ENCODE peak calls at places on chromosomes 13 and 19, in four cellular contexts. One of them, this sample, is unnamed.

GRCh38 chr13:100363874-100364273 is 224.7 kb downstream of the GGACT start:
- DNase-seq in HepG2: no peak
- DNase-seq in K562: no peak
- DNase-seq in GM12878: no peak
- DNase-seq in this sample: no peak

GRCh38 chr19:17560205-17560595 is 4.8 kb downstream of the COLGALT1 start:
- DNase-seq in HepG2: no peak
- DNase-seq in K562: no peak
- DNase-seq in GM12878: no peak
- DNase-seq in this sample: no peak

GRCh38 chr13:67045357-67045756 is 184.8 kb downstream of the PCDH9 start:
- DNase-seq in HepG2: no peak
- DNase-seq in K562: no peak
- DNase-seq in GM12878: no peak
- DNase-seq in this sample: no peak

GRCh38 chr13:66574606-66575005 is 655.5 kb downstream of the PCDH9 start:
- DNase-seq in HepG2: no peak
- DNase-seq in K562: no peak
- DNase-seq in GM12878: no peak
- DNase-seq in this sample: no peak

GRCh38 chr13:93079294-93079693 is 147.3 kb upstream of the GPC6 start:
- DNase-seq in HepG2: no peak
- DNase-seq in K562: no peak
- DNase-seq in GM12878: no peak
- DNase-seq in this sample: no peak

GRCh38 chr19:41456342-41456918 is 13.5 kb downstream of the ERICH4 start:
- DNase-seq in HepG2: no peak
- DNase-seq in K562: no peak
- DNase-seq in GM12878: no peak
- DNase-seq in this sample: no peak

GRCh38 chr13:25874907-25875306 is 176.9 kb downstream of the SHISA2 start:
- DNase-seq in HepG2: no peak
- DNase-seq in K562: no peak
- DNase-seq in GM12878: no peak
- DNase-seq in this sample: no peak

GRCh38 chr13:76709851-76710250 is 176.4 kb downstream of the KCTD12 start:
- DNase-seq in HepG2: no peak
- DNase-seq in K562: no peak
- DNase-seq in GM12878: no peak
- DNase-seq in this sample: no peak

GRCh38 chr19:18596752-18597157 is 8.2 kb downstream of the REX1BD start:
- DNase-seq in HepG2: peak
- DNase-seq in K562: peak
- DNase-seq in GM12878: no peak
- DNase-seq in this sample: peak

GRCh38 chr19:23415034-23415433 is 19.8 kb upstream of the ZNF91 start:
- DNase-seq in HepG2: no peak
- DNase-seq in K562: no peak
- DNase-seq in GM12878: no peak
- DNase-seq in this sample: no peak

GRCh38 chr13:94115054-94115453 is 364.4 kb downstream of the DCT start:
- DNase-seq in HepG2: no peak
- DNase-seq in K562: no peak
- DNase-seq in GM12878: no peak
- DNase-seq in this sample: no peak
- TF ChIP-seq ESRRA in HepG2: no peak
- TF ChIP-seq ESRRA in K562: no peak
- TF ChIP-seq ESRRA in GM12878: no peak
- TF ChIP-seq ESRRA in this sample: no peak

GRCh38 chr19:5064896-5065295 is 96.0 kb downstream of the KDM4B start:
- DNase-seq in HepG2: no peak
- DNase-seq in K562: no peak
- DNase-seq in GM12878: no peak
- DNase-seq in this sample: no peak
- TF ChIP-seq ETV6 in HepG2: no peak
- TF ChIP-seq ETV6 in K562: no peak
- TF ChIP-seq ETV6 in GM12878: no peak
- TF ChIP-seq ETV6 in this sample: no peak

DNA sequence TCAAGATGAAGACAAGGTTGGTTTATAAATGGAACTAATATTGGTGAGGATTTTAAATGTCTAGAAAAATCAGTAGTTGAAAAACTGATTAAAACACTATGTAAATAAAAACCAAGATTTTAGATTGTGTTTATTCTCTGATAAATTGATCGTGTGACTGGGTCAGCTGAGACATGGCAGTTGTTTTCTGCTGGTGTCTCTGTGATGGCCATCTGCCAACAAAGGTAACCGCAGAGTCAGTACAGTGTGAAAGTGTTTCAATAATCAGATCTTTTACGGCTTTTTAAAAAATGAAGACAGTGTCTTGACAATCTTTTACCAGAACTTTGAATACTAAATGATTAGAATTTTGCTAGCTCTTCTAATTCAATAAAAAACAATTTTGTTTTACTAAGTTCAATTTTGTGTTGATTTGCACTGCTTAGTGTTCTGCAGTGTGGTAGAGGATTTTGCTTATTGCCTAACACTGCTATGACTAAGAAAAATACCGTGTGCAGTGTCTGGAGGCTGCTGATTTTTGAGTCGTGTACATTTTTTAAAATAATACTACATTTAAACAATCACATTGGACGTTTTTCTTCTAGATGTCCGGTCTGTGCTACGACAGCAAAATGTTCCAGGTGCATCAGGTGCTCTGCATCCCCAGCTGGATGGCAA is 32.7 kb upstream of the GPR183 start:
- DNase-seq in HepG2: no peak
- DNase-seq in K562: peak
- DNase-seq in GM12878: no peak
- DNase-seq in this sample: no peak
- TF ChIP-seq ESRRA in HepG2: no peak
- TF ChIP-seq ESRRA in K562: peak
- TF ChIP-seq ESRRA in GM12878: no peak
- TF ChIP-seq ESRRA in this sample: no peak

GRCh38 chr19:1041272-1041834 is 1.4 kb downstream of the ABCA7 start:
- DNase-seq in HepG2: no peak
- DNase-seq in K562: no peak
- DNase-seq in GM12878: no peak
- DNase-seq in this sample: no peak

GRCh38 chr19:1039646-1040475 is at the start of gene ABCA7:
- DNase-seq in HepG2: peak
- DNase-seq in K562: peak
- DNase-seq in GM12878: peak
- DNase-seq in this sample: peak

GRCh38 chr19:1042689-1043511 is 3.0 kb downstream of the ABCA7 start:
- DNase-seq in HepG2: no peak
- DNase-seq in K562: no peak
- DNase-seq in GM12878: no peak
- DNase-seq in this sample: no peak

GRCh38 chr19:1040476-1041271 is 767 bp downstream of the ABCA7 start:
- DNase-seq in HepG2: peak
- DNase-seq in K562: peak
- DNase-seq in GM12878: peak
- DNase-seq in this sample: peak

GRCh38 chr19:1041835-1042685 is 2.2 kb downstream of the ABCA7 start:
- DNase-seq in HepG2: no peak
- DNase-seq in K562: peak
- DNase-seq in GM12878: no peak
- DNase-seq in this sample: no peak
- TF ChIP-seq ETV6 in HepG2: no peak
- TF ChIP-seq ETV6 in K562: no peak
- TF ChIP-seq ETV6 in GM12878: no peak
- TF ChIP-seq ETV6 in this sample: no peak

GRCh38 chr19:5454743-5455142 is 474 bp upstream of the ZNRF4 start:
- DNase-seq in HepG2: no peak
- DNase-seq in K562: no peak
- DNase-seq in GM12878: no peak
- DNase-seq in this sample: no peak

GRCh38 chr19:5451494-5451893 is 3.7 kb upstream of the ZNRF4 start:
- DNase-seq in HepG2: no peak
- DNase-seq in K562: no peak
- DNase-seq in GM12878: no peak
- DNase-seq in this sample: no peak

GRCh38 chr19:5450482-5450881 is 4.7 kb upstream of the ZNRF4 start:
- DNase-seq in HepG2: no peak
- DNase-seq in K562: no peak
- DNase-seq in GM12878: no peak
- DNase-seq in this sample: no peak

GRCh38 chr19:5455367-5456129 is at the start of gene ZNRF4:
- DNase-seq in HepG2: no peak
- DNase-seq in K562: no peak
- DNase-seq in GM12878: no peak
- DNase-seq in this sample: no peak

DNA sequence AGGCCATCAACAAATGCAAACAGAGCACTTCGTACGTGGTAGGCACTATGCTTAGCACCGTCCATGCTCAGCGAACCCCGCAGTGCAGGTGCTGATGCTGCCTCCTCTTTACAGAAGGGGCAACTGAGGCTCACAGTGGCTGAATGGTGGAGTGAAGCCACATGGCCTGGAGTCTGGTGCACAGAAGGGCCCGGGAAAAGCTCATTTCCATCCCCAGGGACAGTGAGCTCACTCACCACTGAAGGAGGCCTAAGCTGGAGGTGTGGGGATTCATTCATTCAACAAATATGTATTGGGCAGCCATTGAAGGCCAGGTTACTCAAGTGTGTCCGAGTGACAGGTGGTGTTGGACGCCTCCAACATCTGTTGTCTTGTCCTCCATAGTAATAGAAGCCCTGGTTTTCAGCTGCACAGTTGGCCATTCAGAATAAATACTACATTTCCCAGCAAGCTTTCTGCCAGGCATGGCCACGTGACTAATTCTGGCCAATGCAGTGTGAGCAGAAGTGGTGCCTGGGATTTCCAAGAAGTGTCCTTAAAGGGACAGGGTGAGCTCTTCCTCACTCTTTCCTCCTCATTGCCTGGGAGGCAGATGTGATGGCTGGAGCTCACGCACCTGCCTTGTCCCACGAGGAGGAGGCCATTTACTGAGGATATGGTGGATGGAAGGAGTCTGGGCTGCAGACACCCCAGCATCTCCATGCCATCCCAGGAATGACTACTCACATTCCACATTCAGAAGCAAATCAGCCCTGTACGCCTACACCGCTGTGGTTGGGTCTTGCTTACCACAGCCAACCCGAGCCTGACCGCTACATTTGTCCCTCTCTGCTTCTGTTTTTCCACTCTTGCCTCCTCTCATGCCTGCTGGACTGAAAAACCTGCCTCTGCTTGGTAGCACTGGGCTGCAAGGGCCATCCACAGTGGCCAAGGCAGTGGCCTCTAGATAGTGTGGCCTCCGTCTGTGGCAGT is 2.3 kb upstream of the ZNRF4 start:
- DNase-seq in HepG2: peak
- DNase-seq in K562: peak
- DNase-seq in GM12878: no peak
- DNase-seq in this sample: no peak
- TF ChIP-seq ESRRA in HepG2: no peak
- TF ChIP-seq ESRRA in K562: peak
- TF ChIP-seq ESRRA in GM12878: no peak
- TF ChIP-seq ESRRA in this sample: no peak

GRCh38 chr13:49356224-49356623 is 87.6 kb downstream of the CAB39L start:
- DNase-seq in HepG2: no peak
- DNase-seq in K562: no peak
- DNase-seq in GM12878: no peak
- DNase-seq in this sample: no peak

GRCh38 chr13:49351871-49352270 is 92.0 kb downstream of the CAB39L start:
- DNase-seq in HepG2: no peak
- DNase-seq in K562: no peak
- DNase-seq in GM12878: no peak
- DNase-seq in this sample: no peak

GRCh38 chr13:49353908-49354307 is 90.0 kb downstream of the CAB39L start:
- DNase-seq in HepG2: no peak
- DNase-seq in K562: no peak
- DNase-seq in GM12878: no peak
- DNase-seq in this sample: no peak

GRCh38 chr13:49357694-49358093 is 86.2 kb downstream of the CAB39L start:
- DNase-seq in HepG2: no peak
- DNase-seq in K562: no peak
- DNase-seq in GM12878: no peak
- DNase-seq in this sample: no peak

DNA sequence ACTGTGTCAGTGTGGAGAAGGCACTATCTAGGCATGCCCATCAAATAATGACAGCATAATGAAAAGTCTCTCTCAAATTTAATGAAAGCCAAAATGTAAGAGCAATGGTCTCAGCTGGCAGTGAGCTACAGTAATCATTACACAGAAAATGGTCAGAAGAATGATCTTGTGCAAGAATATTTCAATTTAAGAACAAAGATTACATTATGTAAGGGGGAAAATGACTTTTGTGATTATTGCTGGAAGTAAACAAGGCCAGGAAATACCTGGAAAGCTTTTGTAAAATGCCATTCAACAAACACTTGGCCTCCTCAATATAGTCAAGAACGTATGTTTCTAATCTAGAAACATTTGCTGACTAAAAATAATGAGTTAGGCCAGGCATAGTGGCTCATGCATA is 89.1 kb downstream of the CAB39L start:
- DNase-seq in HepG2: peak
- DNase-seq in K562: no peak
- DNase-seq in GM12878: no peak
- DNase-seq in this sample: no peak
- TF ChIP-seq ETV6 in HepG2: no peak
- TF ChIP-seq ETV6 in K562: no peak
- TF ChIP-seq ETV6 in GM12878: no peak
- TF ChIP-seq ETV6 in this sample: no peak

DNA sequence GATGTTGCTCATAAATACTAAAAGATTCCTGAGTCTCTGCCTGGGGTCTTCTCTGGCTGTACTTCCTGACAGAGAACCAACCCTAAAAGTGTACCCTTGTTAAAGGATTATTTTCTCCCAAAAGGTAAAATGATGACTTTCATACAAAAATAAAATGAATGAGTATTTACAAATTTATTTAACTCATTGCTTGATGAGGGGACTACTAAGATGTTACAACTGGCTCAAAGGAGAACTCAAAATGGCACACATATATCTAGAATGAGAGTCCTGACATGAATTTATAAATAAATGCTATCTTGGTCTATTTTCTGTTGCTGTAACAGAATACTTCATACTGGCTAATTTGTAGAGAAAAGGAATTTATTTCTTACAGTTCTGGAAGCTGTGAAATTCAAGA is 30.5 kb downstream of the STOML3 start:
- DNase-seq in HepG2: no peak
- DNase-seq in K562: no peak
- DNase-seq in GM12878: no peak
- DNase-seq in this sample: no peak
- TF ChIP-seq ESRRA in HepG2: no peak
- TF ChIP-seq ESRRA in K562: no peak
- TF ChIP-seq ESRRA in GM12878: no peak
- TF ChIP-seq ESRRA in this sample: no peak